ENCODE peak calls at places on chromosomes 1 and 21, in four cellular contexts. One of them, this sample, is unnamed.

GRCh38 chr21:34886554-34887385 is 162.3 kb downstream of the RUNX1 start:
- DNase-seq in tibial nerve: no peak
- DNase-seq in Panc1: no peak
- DNase-seq in AG04449: no peak
- DNase-seq in this sample: peak

GRCh38 chr1:228016181-228016510 is 9.3 kb downstream of the WNT3A start:
- DNase-seq in tibial nerve: no peak
- DNase-seq in AG04449: no peak
- DNase-seq in Panc1: no peak
- DNase-seq in this sample: no peak

GRCh38 chr1:115670476-115671175 is 28.9 kb downstream of the VANGL1 start:
- DNase-seq in tibial nerve: no peak
- DNase-seq in Panc1: no peak
- DNase-seq in AG04449: no peak
- DNase-seq in this sample: no peak

GRCh38 chr21:34846601-34847112 is 177.9 kb downstream of the CLIC6 start:
- DNase-seq in Panc1: no peak
- DNase-seq in tibial nerve: no peak
- DNase-seq in AG04449: no peak
- DNase-seq in this sample: no peak

GRCh38 chr1:76219589-76219914 is 145.0 kb downstream of the ST6GALNAC3 start:
- DNase-seq in tibial nerve: no peak
- DNase-seq in Panc1: no peak
- DNase-seq in AG04449: no peak
- DNase-seq in this sample: no peak

GRCh38 chr1:38891753-38892152 is 10.4 kb upstream of the GJA9 start:
- DNase-seq in AG04449: no peak
- DNase-seq in tibial nerve: no peak
- DNase-seq in Panc1: no peak
- DNase-seq in this sample: no peak

GRCh38 chr1:111599781-111600180 is 19.8 kb upstream of the RAP1A start:
- DNase-seq in tibial nerve: no peak
- DNase-seq in AG04449: no peak
- DNase-seq in Panc1: no peak
- DNase-seq in this sample: no peak

GRCh38 chr1:2498648-2499047 is 22.6 kb downstream of the PLCH2 start:
- DNase-seq in AG04449: no peak
- DNase-seq in tibial nerve: no peak
- DNase-seq in Panc1: no peak
- DNase-seq in this sample: no peak

GRCh38 chr21:43341349-43342163 is 85.4 kb downstream of the SIK1 start:
- DNase-seq in AG04449: no peak
- DNase-seq in tibial nerve: no peak
- DNase-seq in Panc1: no peak
- DNase-seq in this sample: no peak

GRCh38 chr1:117670996-117671780 is 65.3 kb downstream of the TENT5C start:
- DNase-seq in Panc1: no peak
- DNase-seq in tibial nerve: no peak
- DNase-seq in AG04449: no peak
- DNase-seq in this sample: no peak

GRCh38 chr21:44711327-44712202 is at the start of gene TSPEAR:
- DNase-seq in Panc1: no peak
- DNase-seq in tibial nerve: no peak
- DNase-seq in AG04449: no peak
- DNase-seq in this sample: peak

GRCh38 chr21:41817228-41817627 is 50.4 kb upstream of the RIPK4 start:
- DNase-seq in Panc1: no peak
- DNase-seq in tibial nerve: peak
- DNase-seq in AG04449: peak
- DNase-seq in this sample: peak

GRCh38 chr1:241079018-241079417 is 278.0 kb downstream of the RGS7 start:
- DNase-seq in AG04449: no peak
- DNase-seq in Panc1: no peak
- DNase-seq in tibial nerve: no peak
- DNase-seq in this sample: no peak

GRCh38 chr1:39406533-39407478 is 84.6 kb upstream of the BMP8A start:
- DNase-seq in Panc1: no peak
- DNase-seq in AG04449: peak
- DNase-seq in tibial nerve: no peak
- DNase-seq in this sample: no peak

GRCh38 chr1:229408458-229409037 is 25.3 kb downstream of the ACTA1 start:
- DNase-seq in AG04449: no peak
- DNase-seq in Panc1: no peak
- DNase-seq in tibial nerve: no peak
- DNase-seq in this sample: no peak

GRCh38 chr21:46661627-46662366 is 26.3 kb downstream of the PRMT2 start:
- DNase-seq in AG04449: no peak
- DNase-seq in tibial nerve: no peak
- DNase-seq in Panc1: no peak
- DNase-seq in this sample: no peak

GRCh38 chr1:108142773-108143394 is 57.3 kb downstream of the SLC25A24 start:
- DNase-seq in AG04449: no peak
- DNase-seq in tibial nerve: no peak
- DNase-seq in Panc1: no peak
- DNase-seq in this sample: no peak

GRCh38 chr1:6141601-6142000 is 38.5 kb downstream of the CHD5 start:
- DNase-seq in AG04449: no peak
- DNase-seq in Panc1: no peak
- DNase-seq in tibial nerve: no peak
- DNase-seq in this sample: no peak

GRCh38 chr1:184056921-184057496 is 5.5 kb downstream of the TSEN15 start:
- DNase-seq in Panc1: peak
- DNase-seq in AG04449: peak
- DNase-seq in tibial nerve: no peak
- DNase-seq in this sample: no peak

GRCh38 chr1:98078586-98078985 is 157.8 kb upstream of the DPYD start:
- DNase-seq in Panc1: no peak
- DNase-seq in AG04449: no peak
- DNase-seq in tibial nerve: no peak
- DNase-seq in this sample: no peak

GRCh38 chr1:70966018-70966638 is 81.5 kb downstream of the PTGER3 start:
- DNase-seq in AG04449: no peak
- DNase-seq in tibial nerve: no peak
- DNase-seq in Panc1: no peak
- DNase-seq in this sample: no peak

GRCh38 chr1:114428083-114428754 is 82.8 kb downstream of the TRIM33 start:
- DNase-seq in AG04449: no peak
- DNase-seq in tibial nerve: no peak
- DNase-seq in Panc1: no peak
- DNase-seq in this sample: no peak

GRCh38 chr1:158149175-158149574 is 31.5 kb upstream of the CD1D start:
- DNase-seq in tibial nerve: no peak
- DNase-seq in Panc1: no peak
- DNase-seq in AG04449: no peak
- DNase-seq in this sample: no peak

GRCh38 chr1:1381294-1381693 is 6.3 kb upstream of the AURKAIP1 start:
- DNase-seq in AG04449: no peak
- DNase-seq in tibial nerve: no peak
- DNase-seq in Panc1: no peak
- DNase-seq in this sample: no peak
- H3K4me3 ChIP-seq in AG04449: no peak
- H3K4me3 ChIP-seq in tibial nerve: no peak
- H3K4me3 ChIP-seq in Panc1: no peak
- H3K4me3 ChIP-seq in this sample: no peak

GRCh38 chr1:31712625-31713024 is 8.8 kb upstream of the COL16A1 start:
- DNase-seq in AG04449: peak
- DNase-seq in Panc1: no peak
- DNase-seq in tibial nerve: peak
- DNase-seq in this sample: no peak

GRCh38 chr1:31714442-31715096 is 10.8 kb upstream of the COL16A1 start:
- DNase-seq in AG04449: no peak
- DNase-seq in Panc1: no peak
- DNase-seq in tibial nerve: peak
- DNase-seq in this sample: peak

GRCh38 chr1:31709060-31709459 is 5.2 kb upstream of the COL16A1 start:
- DNase-seq in AG04449: no peak
- DNase-seq in tibial nerve: no peak
- DNase-seq in Panc1: no peak
- DNase-seq in this sample: no peak

GRCh38 chr1:31715097-31715872 is 11.5 kb upstream of the COL16A1 start:
- DNase-seq in tibial nerve: peak
- DNase-seq in AG04449: no peak
- DNase-seq in Panc1: peak
- DNase-seq in this sample: peak

DNA sequence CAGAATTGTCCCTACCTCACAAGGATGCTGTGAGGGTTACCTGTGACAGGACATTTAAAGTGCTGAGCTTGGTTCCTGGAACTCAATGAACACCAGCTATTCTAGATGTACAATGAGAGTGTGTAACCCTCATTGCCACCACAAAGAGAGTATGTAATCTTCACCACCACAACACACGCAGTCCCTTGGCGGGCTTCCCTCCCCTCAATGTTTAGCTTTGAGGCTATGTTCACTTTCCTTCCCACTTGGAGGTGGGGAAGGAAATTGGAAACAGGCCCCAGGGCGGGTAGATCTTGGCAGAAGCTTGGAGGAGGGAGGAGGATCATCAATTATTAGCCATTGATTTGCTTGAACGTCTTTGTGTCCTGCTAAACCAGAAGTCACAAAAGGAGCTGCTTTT is 8.2 kb upstream of the COL16A1 start:
- DNase-seq in AG04449: no peak
- DNase-seq in tibial nerve: no peak
- DNase-seq in Panc1: no peak
- DNase-seq in this sample: no peak
- H3K4me3 ChIP-seq in AG04449: no peak
- H3K4me3 ChIP-seq in tibial nerve: no peak
- H3K4me3 ChIP-seq in Panc1: no peak
- H3K4me3 ChIP-seq in this sample: no peak

DNA sequence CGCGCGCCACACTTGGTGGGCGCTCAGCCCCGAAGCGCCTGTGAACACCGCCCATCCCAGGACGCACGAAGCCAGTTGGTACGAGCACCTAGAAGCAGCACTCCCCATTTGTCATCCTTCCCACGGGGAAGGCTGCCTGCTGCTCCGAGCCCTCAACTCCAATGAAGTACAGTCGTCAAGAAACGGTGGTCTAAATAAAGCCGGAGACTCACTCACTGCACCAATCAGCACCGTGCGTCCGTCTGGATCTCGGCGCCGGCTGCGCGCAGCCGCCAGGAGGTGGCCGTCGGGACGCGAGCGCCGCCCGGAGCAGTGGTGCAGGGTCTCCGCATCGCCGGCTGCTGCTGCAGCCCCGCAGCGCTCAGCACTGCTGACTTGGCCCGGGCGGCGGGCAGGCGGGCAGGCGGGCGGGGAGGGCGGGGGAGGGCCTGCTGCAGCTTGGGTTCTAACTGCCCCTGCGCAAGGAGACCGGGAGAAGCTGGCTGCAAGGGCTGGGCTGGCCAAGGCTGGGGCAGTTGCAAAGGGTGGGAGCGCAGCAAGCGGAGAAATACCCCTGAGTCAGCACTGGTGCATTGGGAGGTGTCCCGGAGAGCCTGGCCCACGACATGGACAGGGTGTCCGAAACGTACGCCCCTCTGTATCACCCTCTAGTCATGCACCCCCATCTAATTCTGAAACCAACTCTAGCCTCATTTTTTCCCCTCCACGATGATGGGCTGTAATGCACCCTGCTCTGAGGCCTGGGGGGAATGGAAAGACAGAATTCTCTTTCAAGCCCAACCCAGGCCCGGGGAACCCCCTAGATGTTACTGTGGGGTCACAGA is 35.8 kb upstream of the H6PD start:
- DNase-seq in Panc1: no peak
- DNase-seq in tibial nerve: no peak
- DNase-seq in AG04449: no peak
- DNase-seq in this sample: no peak
- H3K4me3 ChIP-seq in Panc1: peak
- H3K4me3 ChIP-seq in tibial nerve: peak
- H3K4me3 ChIP-seq in AG04449: peak
- H3K4me3 ChIP-seq in this sample: no peak

DNA sequence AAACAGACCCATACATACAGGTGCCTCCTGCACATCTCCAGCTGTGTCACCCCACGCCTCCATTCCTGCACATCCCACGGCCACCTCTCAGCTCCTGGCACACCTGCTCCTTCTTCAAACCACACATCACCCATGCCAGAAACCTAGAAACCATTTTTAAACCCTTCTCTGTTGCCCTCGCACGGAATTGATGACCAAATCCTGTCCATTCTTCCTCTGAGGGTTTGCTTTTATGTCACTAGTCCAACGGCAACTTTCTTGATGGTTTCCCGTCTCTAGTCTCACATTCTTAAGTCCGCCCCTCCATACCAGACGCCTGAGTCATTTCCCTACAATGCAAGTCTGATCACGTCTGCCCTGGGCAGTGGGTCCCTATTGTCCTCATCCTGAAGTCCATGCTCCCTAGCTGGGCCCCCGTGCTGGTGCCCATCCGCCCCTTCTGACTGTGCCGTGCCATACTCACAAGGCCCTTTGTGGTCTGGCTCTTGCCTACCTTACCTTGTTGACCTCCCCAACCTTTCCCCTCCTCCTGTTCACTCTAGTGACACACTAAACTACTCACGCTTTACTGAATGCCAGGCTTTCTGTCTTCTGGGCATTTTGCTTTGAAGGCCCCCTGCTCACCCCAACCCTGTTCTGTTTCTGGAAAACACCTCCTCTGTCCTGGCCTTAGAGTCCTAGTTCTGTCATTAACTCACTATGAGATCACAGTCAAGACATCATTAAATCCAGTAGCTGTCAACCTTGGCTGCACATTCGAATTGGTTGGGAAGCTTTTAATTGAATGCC is 17.6 kb downstream of the SLC2A1 start:
- DNase-seq in AG04449: peak
- DNase-seq in tibial nerve: peak
- DNase-seq in Panc1: no peak
- DNase-seq in this sample: peak
- H3K4me3 ChIP-seq in AG04449: no peak
- H3K4me3 ChIP-seq in tibial nerve: peak
- H3K4me3 ChIP-seq in Panc1: no peak
- H3K4me3 ChIP-seq in this sample: no peak

GRCh38 chr1:19647643-19648042 is 3.5 kb downstream of the NBL1 start:
- DNase-seq in AG04449: no peak
- DNase-seq in Panc1: no peak
- DNase-seq in tibial nerve: no peak
- DNase-seq in this sample: no peak
- H3K4me3 ChIP-seq in AG04449: no peak
- H3K4me3 ChIP-seq in Panc1: no peak
- H3K4me3 ChIP-seq in tibial nerve: no peak
- H3K4me3 ChIP-seq in this sample: peak

DNA sequence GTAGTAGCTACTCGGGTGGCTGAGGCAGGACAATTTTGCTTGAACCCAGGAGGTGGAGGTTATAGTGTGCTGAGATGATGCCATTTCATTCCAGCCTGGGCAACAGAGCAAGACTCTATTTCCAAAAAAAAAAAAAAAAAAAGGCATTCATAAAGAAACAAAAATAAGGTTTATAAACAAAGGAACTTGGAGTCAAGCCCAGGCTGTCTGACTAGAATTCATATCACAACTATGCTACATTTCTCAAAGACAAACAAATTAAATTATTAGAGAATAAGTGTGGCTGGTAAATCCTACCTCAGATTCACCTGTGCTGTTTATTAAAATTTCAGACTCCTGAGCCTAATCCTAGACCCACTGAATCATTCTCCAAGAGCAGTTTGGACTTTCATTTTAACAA is 4.2 kb downstream of the GCLM start:
- DNase-seq in tibial nerve: no peak
- DNase-seq in AG04449: no peak
- DNase-seq in Panc1: no peak
- DNase-seq in this sample: no peak
- H3K4me3 ChIP-seq in tibial nerve: no peak
- H3K4me3 ChIP-seq in AG04449: no peak
- H3K4me3 ChIP-seq in Panc1: no peak
- H3K4me3 ChIP-seq in this sample: no peak